ENCODE peak calls at places on chromosomes 16 and 17, in four cellular contexts. N is AG09309, O is H9, Q is lower lobe of right lung. X is an unnamed sample.

GRCh38 chr17:45316271-45317112 is at the start of gene MAP3K14:
- DNase-seq in N (no peak), O (peak; percentile 65), Q (peak; percentile 90), X (peak; percentile 77)

GRCh38 chr17:48107137-48108055 is at the start of gene SNX11:
- DNase-seq in N (no peak), O (peak; percentile 98), Q (peak; percentile 95), X (peak; percentile 95)

GRCh38 chr17:70288540-70289290 is 119.4 kb downstream of the KCNJ2 start:
- DNase-seq in N (no peak), O (no peak), Q (no peak), X (no peak)

GRCh38 chr16:2964416-2965223 is 545 bp downstream of the KREMEN2 start:
- DNase-seq in N (no peak), O (peak; percentile 98), Q (peak; percentile 57), X (peak; percentile 82)

GRCh38 chr17:55152236-55152635 is 112.5 kb upstream of the HLF start:
- DNase-seq in N (no peak), O (no peak), Q (no peak), X (no peak)

GRCh38 chr17:46818319-46818928 is at the start of gene WNT3:
- DNase-seq in N (no peak), O (peak; percentile 97), Q (peak; percentile 51), X (peak; percentile 81)

GRCh38 chr17:51298508-51299371 is 38.4 kb downstream of the UTP18 start:
- DNase-seq in N (no peak), O (peak; percentile 43), Q (no peak), X (no peak)

GRCh38 chr16:86955136-86955890 is 361.9 kb downstream of the C16orf95 start:
- DNase-seq in N (no peak), O (no peak), Q (no peak), X (no peak)

GRCh38 chr17:39863918-39864746 is at the start of gene IKZF3:
- DNase-seq in N (no peak), O (peak; percentile 93), Q (peak; percentile 87), X (peak; percentile 90)

GRCh38 chr17:30933966-30934365 is 12.2 kb downstream of the ADAP2 start:
- DNase-seq in N (no peak), O (no peak), Q (no peak), X (no peak)
- TF ChIP-seq CTCF in N (no peak), O (no peak), Q (no peak), X (no peak)

GRCh38 chr16:35311475-35311874 is 1852.1 kb downstream of the TP53TG3F start:
- DNase-seq in N (no peak), O (no peak), Q (no peak), X (no peak)
- TF ChIP-seq CTCF in N (no peak), O (no peak), Q (no peak), X (no peak)

DNA sequence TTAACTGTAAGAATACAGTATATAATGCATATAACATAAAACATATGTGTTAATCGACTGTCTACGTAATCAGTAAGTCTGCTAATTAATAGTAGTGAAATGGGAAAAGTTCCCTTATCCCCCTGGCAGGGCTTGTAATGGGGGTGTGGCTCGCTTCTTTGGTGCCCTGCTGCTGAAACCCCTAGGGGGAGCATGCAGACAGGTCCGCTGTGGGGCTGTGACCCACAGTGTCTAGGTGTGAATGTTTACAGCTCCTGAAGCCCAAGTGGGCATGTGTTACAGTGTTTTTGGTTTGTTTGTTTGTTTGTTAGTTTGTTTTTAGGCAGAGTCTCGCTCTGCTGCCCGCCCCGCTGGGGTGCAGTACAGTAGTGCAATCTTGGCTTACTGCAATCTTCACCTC is 495.7 kb downstream of the SHISA9 start:
- DNase-seq in N (no peak), O (peak; percentile 34), Q (no peak), X (no peak)
- TF ChIP-seq CTCF in N (no peak), O (peak; percentile 55), Q (no peak), X (no peak)

GRCh38 chr16:57315401-57315800 is 30.9 kb upstream of the PLLP start:
- DNase-seq in N (no peak), O (no peak), Q (no peak), X (no peak)

GRCh38 chr16:57319646-57320045 is 35.2 kb upstream of the PLLP start:
- DNase-seq in N (no peak), O (no peak), Q (no peak), X (no peak)

GRCh38 chr16:57316390-57317017 is 32.0 kb upstream of the PLLP start:
- DNase-seq in N (peak; percentile 84), O (no peak), Q (no peak), X (no peak)

GRCh38 chr16:57314161-57314785 is 29.8 kb upstream of the PLLP start:
- DNase-seq in N (no peak), O (no peak), Q (no peak), X (no peak)

GRCh38 chr16:57318240-57318970 is 33.9 kb upstream of the PLLP start:
- DNase-seq in N (no peak), O (peak; percentile 74), Q (no peak), X (no peak)
- TF ChIP-seq CTCF in N (no peak), O (no peak), Q (no peak), X (no peak)

GRCh38 chr16:57720142-57720575 is 15.4 kb upstream of the KATNB1 start:
- DNase-seq in N (peak; percentile 8), O (peak; percentile 58), Q (no peak), X (peak; percentile 78)
- TF ChIP-seq CTCF in N (peak; percentile 78), O (peak; percentile 63), Q (peak; percentile 56), X (peak; percentile 33)

GRCh38 chr17:41133880-41134735 is 6.2 kb downstream of the KRTAP4-6 start:
- DNase-seq in N (no peak), O (no peak), Q (no peak), X (no peak)
- TF ChIP-seq CTCF in N (no peak), O (no peak), Q (no peak), X (no peak)

DNA sequence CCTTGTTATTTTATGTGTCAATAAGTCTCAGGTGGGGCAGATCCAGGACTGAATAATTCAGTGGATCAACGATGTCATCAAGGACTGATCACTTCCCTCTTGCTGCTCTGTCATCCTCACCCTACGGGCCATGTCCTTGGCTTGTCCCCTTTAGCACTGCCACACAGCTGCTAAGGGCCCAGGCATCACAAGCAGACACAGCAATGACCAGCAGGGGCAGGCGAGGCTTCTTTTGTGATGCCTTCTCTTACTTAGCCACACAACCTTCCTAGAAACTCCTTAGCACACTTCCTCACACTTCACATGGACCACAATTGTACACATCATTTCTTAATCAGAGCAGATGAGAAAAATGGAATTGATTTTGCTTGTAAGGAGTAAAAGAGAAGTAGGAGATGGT is 356.3 kb upstream of the SOX9 start:
- DNase-seq in N (no peak), O (peak; percentile 87), Q (no peak), X (peak; percentile 5)
- TF ChIP-seq CTCF in N (peak; percentile 32), O (peak; percentile 79), Q (no peak), X (no peak)

GRCh38 chr17:52383493-52384100 is 225.1 kb upstream of the CA10 start:
- DNase-seq in N (no peak), O (peak; percentile 89), Q (no peak), X (peak; percentile 41)
- TF ChIP-seq CTCF in N (peak; percentile 11), O (peak; percentile 87), Q (peak; percentile 59), X (peak; percentile 43)

DNA sequence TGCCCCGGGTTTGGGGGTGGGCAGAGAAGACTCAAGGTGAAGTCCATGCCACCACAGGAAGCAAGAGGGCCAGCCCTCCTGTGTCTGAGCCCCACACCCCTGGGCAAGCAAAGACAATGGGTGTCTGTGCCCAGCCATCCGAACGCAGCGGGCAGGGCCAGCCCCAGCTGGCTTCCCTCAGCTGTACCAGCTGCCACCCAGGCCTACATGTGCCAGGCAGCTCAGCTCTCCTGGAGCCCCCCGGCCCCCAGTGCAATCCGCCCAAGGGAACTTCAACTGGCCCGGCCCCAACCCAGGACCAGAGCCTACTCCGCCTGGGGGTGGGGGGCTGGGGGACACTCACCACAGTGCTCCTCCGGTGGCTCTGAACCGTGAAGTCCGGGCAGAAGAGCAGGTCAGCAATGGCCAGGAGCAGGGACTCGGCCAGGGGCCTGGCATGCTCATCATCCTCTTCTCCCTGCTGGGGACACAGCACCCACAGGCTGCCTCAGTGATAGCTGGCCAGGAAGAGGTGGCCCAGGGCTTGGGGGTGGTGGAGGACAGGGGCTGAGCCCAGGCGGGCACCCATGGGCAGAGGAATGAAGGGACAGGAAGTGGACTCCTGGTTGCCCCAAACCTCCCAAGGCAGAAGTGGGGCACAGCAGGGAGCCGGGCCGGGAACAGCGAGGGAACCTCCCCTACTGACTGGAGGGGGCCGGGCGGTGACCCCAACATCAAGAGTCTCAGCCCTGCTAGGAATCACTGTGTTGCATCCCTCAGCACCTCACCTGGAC is 9.8 kb downstream of the HID1 start:
- DNase-seq in N (no peak), O (peak; percentile 28), Q (no peak), X (no peak)
- TF ChIP-seq CTCF in N (no peak), O (no peak), Q (no peak), X (no peak)

GRCh38 chr17:14010999-14011692 is 58.2 kb upstream of the COX10 start:
- DNase-seq in N (no peak), O (no peak), Q (no peak), X (no peak)
- TF ChIP-seq CTCF in N (no peak), O (no peak), Q (no peak), X (no peak)

X was measured in activated CD8-positive, alpha-beta T cell treated with anti-CD3 and anti-CD28 coated beads for 36 hours.